ENCODE peak calls at places on chromosomes 5 and 9, in four cellular contexts. Y, G, Z and Q are unnamed samples.

GRCh38 chr9:72589684-72590555 is 68.5 kb downstream of the TMC1 start:
- DNase-seq in Y (no peak), G (no peak), Z (no peak), Q (no peak)

GRCh38 chr5:147554285-147554817 is 44.5 kb upstream of the DPYSL3 start:
- DNase-seq in Y (no peak), G (peak), Z (no peak), Q (no peak)

GRCh38 chr5:174087783-174088182 is 42.3 kb downstream of the NSG2 start:
- DNase-seq in Y (no peak), G (no peak), Z (no peak), Q (no peak)

GRCh38 chr9:72844440-72844768 is 108.4 kb downstream of the ALDH1A1 start:
- DNase-seq in Y (no peak), G (no peak), Z (no peak), Q (no peak)

GRCh38 chr5:58958701-58959100 is 375.8 kb downstream of the RAB3C start:
- DNase-seq in Y (no peak), G (no peak), Z (no peak), Q (no peak)

GRCh38 chr5:35815089-35815936 is 41.4 kb upstream of the IL7R start:
- DNase-seq in Y (no peak), G (no peak), Z (no peak), Q (no peak)

GRCh38 chr5:151924564-151925395 is at the start of gene GLRA1:
- DNase-seq in Y (peak), G (no peak), Z (peak), Q (peak)

GRCh38 chr5:39266442-39266841 is 47.1 kb upstream of the FYB1 start:
- DNase-seq in Y (no peak), G (no peak), Z (no peak), Q (no peak)

GRCh38 chr5:73729329-73729728 is 103.3 kb downstream of the ARHGEF28 start:
- DNase-seq in Y (no peak), G (no peak), Z (no peak), Q (no peak)

GRCh38 chr5:172078027-172078426 is 71.6 kb upstream of the FBXW11 start:
- DNase-seq in Y (no peak), G (no peak), Z (no peak), Q (no peak)

GRCh38 chr9:91647371-91647770 is 223.7 kb upstream of the NFIL3 start:
- DNase-seq in Y (no peak), G (no peak), Z (no peak), Q (no peak)